ENCODE peak calls at places on chromosome 5, in seven cellular contexts. J is pancreas; N is astrocyte; O is CD8-positive, alpha-beta T cell; R is H1; A is left ventricle myocardium inferior; Z is PC-9. F is an unnamed sample.
A peak's percentile ranks its signal among the peaks of the same experiment; 100 is the strongest.

GRCh38 chr5:132753135-132753987 is 6.1 kb downstream of the CCNI2 start:
- DNase-seq in A (no peak), J (no peak), R (no peak), Z (no peak), O (no peak), N (no peak), F (no peak)

GRCh38 chr5:93433422-93433821 is 147.6 kb downstream of the NR2F1-AS1 start:
- DNase-seq in N (peak; percentile 70), J (no peak), O (no peak), A (no peak), Z (peak; percentile 36), R (no peak), F (no peak)

GRCh38 chr5:61306531-61307195 is 25.4 kb upstream of the ZSWIM6 start:
- DNase-seq in A (no peak), N (peak; percentile 88), Z (peak; percentile 76), R (no peak), O (no peak), J (no peak), F (no peak)

GRCh38 chr5:72194846-72195245 is 87.6 kb downstream of the MAP1B start:
- DNase-seq in O (peak; percentile 57), A (no peak), Z (no peak), N (no peak), J (no peak), R (no peak), F (peak; percentile 29)

GRCh38 chr5:168596927-168597326 is 17.8 kb upstream of the PANK3 start:
- DNase-seq in N (no peak), J (no peak), R (no peak), Z (no peak), A (no peak), O (no peak), F (no peak)

GRCh38 chr5:162128117-162128516 is 60.5 kb downstream of the GABRG2 start:
- DNase-seq in O (no peak), Z (no peak), A (no peak), N (no peak), J (no peak), R (peak; percentile 61), F (no peak)

GRCh38 chr5:65776707-65777141 is 54.7 kb downstream of the NLN start:
- DNase-seq in Z (no peak), J (no peak), N (peak; percentile 74), A (no peak), R (no peak), O (no peak), F (no peak)

GRCh38 chr5:158511454-158511853 is 588.3 kb downstream of the EBF1 start:
- DNase-seq in N (no peak), A (no peak), R (no peak), J (no peak), Z (no peak), O (no peak), F (peak; percentile 42)

GRCh38 chr5:168656633-168657032 is 77.5 kb upstream of the PANK3 start:
- DNase-seq in N (peak; percentile 33), Z (no peak), R (no peak), O (no peak), J (no peak), A (no peak), F (no peak)

GRCh38 chr5:139740993-139741672 is 54.5 kb upstream of the PSD2 start:
- DNase-seq in R (no peak), A (no peak), O (no peak), N (no peak), Z (no peak), J (no peak), F (no peak)

GRCh38 chr5:122454522-122454921 is 142.5 kb downstream of the SNCAIP start:
- DNase-seq in J (no peak), N (no peak), O (no peak), A (no peak), R (no peak), Z (no peak), F (no peak)

GRCh38 chr5:31939151-31939550 is 235.0 kb downstream of the GOLPH3 start:
- DNase-seq in N (no peak), O (no peak), Z (no peak), A (no peak), R (no peak), J (no peak), F (no peak)

GRCh38 chr5:109170629-109171350 is 239.0 kb downstream of the PJA2 start:
- DNase-seq in R (no peak), O (no peak), N (no peak), A (no peak), Z (no peak), J (no peak), F (no peak)

GRCh38 chr5:113608113-113608551 is 94.6 kb downstream of the YTHDC2 start:
- DNase-seq in R (no peak), A (no peak), Z (no peak), J (no peak), N (peak; percentile 43), O (no peak), F (no peak)

GRCh38 chr5:123147741-123148140 is 58.7 kb downstream of the PRDM6 start:
- DNase-seq in J (no peak), A (no peak), R (no peak), Z (no peak), N (no peak), O (no peak), F (no peak)

GRCh38 chr5:117652640-117653280 is 1078.1 kb upstream of the SEMA6A start:
- DNase-seq in R (no peak), Z (no peak), O (no peak), A (no peak), N (no peak), J (no peak), F (no peak)

GRCh38 chr5:34585601-34586104 is 70.5 kb upstream of the RAI14 start:
- DNase-seq in O (no peak), R (no peak), Z (peak; percentile 100), N (peak; percentile 71), J (peak; percentile 60), A (no peak), F (no peak)

GRCh38 chr5:160071521-160072299 is 47.5 kb downstream of the PWWP2A start:
- DNase-seq in Z (no peak), A (peak; percentile 25), J (no peak), N (no peak), O (no peak), R (no peak), F (no peak)

GRCh38 chr5:128825826-128826225 is 139.5 kb upstream of the SLC27A6 start:
- DNase-seq in N (peak; percentile 20), Z (no peak), R (no peak), J (no peak), A (no peak), O (no peak), F (no peak)

GRCh38 chr5:145509336-145510150 is 325.6 kb downstream of the PRELID2 start:
- DNase-seq in N (no peak), J (no peak), Z (peak; percentile 39), O (no peak), R (no peak), A (no peak), F (no peak)

GRCh38 chr5:52727568-52727967 is 60.1 kb upstream of the ITGA1 start:
- DNase-seq in J (no peak), R (no peak), Z (peak; percentile 61), O (no peak), A (peak; percentile 16), N (peak; percentile 16), F (no peak)

GRCh38 chr5:77032635-77033034 is 2.4 kb downstream of the AGGF1 start:
- DNase-seq in Z (no peak), O (no peak), R (no peak), A (no peak), J (no peak), N (no peak), F (no peak)

GRCh38 chr5:157004893-157005551 is 42.0 kb upstream of the TIMD4 start:
- DNase-seq in A (no peak), R (no peak), J (no peak), Z (no peak), O (no peak), N (peak; percentile 12), F (no peak)

GRCh38 chr5:29548262-29548661 is 1645.2 kb upstream of the CDH6 start:
- DNase-seq in N (no peak), R (no peak), O (no peak), J (no peak), A (no peak), Z (no peak), F (no peak)

GRCh38 chr5:55997742-55998351 is 3.1 kb upstream of the IL6ST start:
- DNase-seq in R (no peak), A (no peak), O (no peak), Z (peak; percentile 78), N (peak; percentile 61), J (no peak), F (no peak)

GRCh38 chr5:41410737-41411136 is 99.7 kb downstream of the PLCXD3 start:
- DNase-seq in O (no peak), R (no peak), N (no peak), J (no peak), Z (no peak), A (no peak), F (no peak)
- TF ChIP-seq CTCF in O (no peak), R (peak; percentile 57), N (no peak), J (no peak), Z (no peak), A (no peak), F (no peak)

GRCh38 chr5:171312129-171312819 is 3.2 kb downstream of the TLX3 start:
- DNase-seq in O (no peak), Z (no peak), A (no peak), J (no peak), N (no peak), R (no peak), F (no peak)
- H3K27me3 ChIP-seq in O (peaks cover 24% of the 10 kb centered on the region), Z (peaks cover 8% of the 10 kb centered on the region), A (peaks cover 100% of the 10 kb centered on the region), J (peaks cover 19% of the 10 kb centered on the region), N (peaks cover 91% of the 10 kb centered on the region), R (peaks cover 100% of the 10 kb centered on the region), F (no peaks in the 10 kb centered on the region)

GRCh38 chr5:13215370-13215769 is 729.1 kb downstream of the DNAH5 start:
- DNase-seq in N (no peak), J (no peak), R (no peak), Z (no peak), A (no peak), O (no peak), F (no peak)

GRCh38 chr5:13214182-13214581 is 730.3 kb downstream of the DNAH5 start:
- DNase-seq in J (no peak), Z (no peak), N (no peak), A (no peak), R (no peak), O (no peak), F (no peak)

GRCh38 chr5:13217636-13218035 is 726.9 kb downstream of the DNAH5 start:
- DNase-seq in R (no peak), Z (no peak), N (peak; percentile 54), A (no peak), J (no peak), O (no peak), F (no peak)

GRCh38 chr5:13215806-13216205 is 728.7 kb downstream of the DNAH5 start:
- DNase-seq in N (no peak), J (no peak), A (no peak), R (no peak), O (no peak), Z (no peak), F (no peak)

DNA sequence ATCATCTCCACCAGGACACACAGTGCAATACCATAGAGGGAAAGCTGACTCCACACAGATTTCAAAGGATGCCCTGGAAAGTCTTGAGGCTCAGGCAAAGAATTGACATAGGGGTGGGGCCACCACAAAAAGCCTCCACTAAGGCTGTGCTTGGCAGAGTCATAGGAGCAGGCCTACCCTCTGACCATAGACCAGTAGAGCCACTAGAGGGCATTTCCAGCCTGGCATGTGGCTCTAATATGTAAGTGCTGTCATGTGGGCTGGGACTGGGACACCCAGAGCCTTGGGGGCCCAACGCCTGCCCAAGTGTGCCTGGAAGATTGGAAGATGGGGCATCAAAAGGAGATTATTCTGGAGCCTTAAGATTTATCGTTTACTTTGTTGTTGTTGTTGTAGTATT is 726.0 kb downstream of the DNAH5 start:
- DNase-seq in Z (no peak), J (no peak), A (no peak), N (no peak), O (no peak), R (peak; percentile 5), F (no peak)
- TF ChIP-seq CTCF in Z (no peak), J (no peak), A (no peak), N (no peak), O (no peak), R (peak; percentile 70), F (no peak)

GRCh38 chr5:135066781-135067430 is 32.9 kb upstream of the PITX1 start:
- DNase-seq in N (no peak), R (no peak), J (no peak), Z (no peak), A (no peak), O (no peak), F (no peak)
- H3K27me3 ChIP-seq in N (peaks cover 11% of the 10 kb centered on the region), R (peaks cover 63% of the 10 kb centered on the region), J (no peaks in the 10 kb centered on the region), Z (no peaks in the 10 kb centered on the region), A (peaks cover 66% of the 10 kb centered on the region), O (no peaks in the 10 kb centered on the region), F (no peaks in the 10 kb centered on the region)